ENCODE peak calls at places on chromosomes 2 and 18, in six cellular contexts. J is naive thymus-derived CD8-positive, alpha-beta T cell; C is NCI-H748 treated with DMSO at 0.1 percent for 48 hours; D is BJ; K is upper lobe of right lung; V is central memory CD8-positive, alpha-beta T cell. E is an unnamed sample.

GRCh38 chr2:149080964-149081363 is 42.5 kb downstream of the LYPD6B start:
- DNase-seq in J (no peak), C (peak; percentile 77), D (no peak), K (no peak), V (no peak), E (no peak)

GRCh38 chr2:11342561-11343343 is 1.7 kb downstream of the ROCK2 start:
- DNase-seq in J (no peak), C (no peak), D (peak; percentile 17), K (no peak), V (no peak), E (no peak)

GRCh38 chr2:182867411-182868048 is 1.1 kb upstream of the FRZB start:
- DNase-seq in J (no peak), C (no peak), D (no peak), K (no peak), V (no peak), E (no peak)

GRCh38 chr2:203498161-203498560 is 36.9 kb downstream of the RAPH1 start:
- DNase-seq in J (no peak), C (no peak), D (peak; percentile 53), K (no peak), V (no peak), E (no peak)

GRCh38 chr2:205563646-205564045 is 118.7 kb upstream of the NRP2 start:
- DNase-seq in J (no peak), C (peak; percentile 17), D (no peak), K (peak; percentile 69), V (no peak), E (no peak)

GRCh38 chr2:216850665-216851327 is 9.1 kb downstream of the TNP1 start:
- DNase-seq in J (no peak), C (no peak), D (no peak), K (no peak), V (no peak), E (no peak)

GRCh38 chr2:38778686-38779082 is 674 bp downstream of the GEMIN6 start:
- DNase-seq in J (no peak), C (no peak), D (no peak), K (no peak), V (no peak), E (no peak)

GRCh38 chr2:168434164-168434563 is 21.9 kb upstream of the CERS6 start:
- DNase-seq in J (no peak), C (peak; percentile 82), D (no peak), K (no peak), V (no peak), E (no peak)

GRCh38 chr2:186919272-186919671 is 70.3 kb upstream of the ZSWIM2 start:
- DNase-seq in J (no peak), C (no peak), D (peak; percentile 50), K (no peak), V (no peak), E (no peak)

GRCh38 chr2:65922794-65923193 is 490.4 kb upstream of the SPRED2 start:
- DNase-seq in J (no peak), C (no peak), D (no peak), K (peak; percentile 57), V (no peak), E (no peak)

GRCh38 chr2:10285578-10286198 is 17.0 kb upstream of the HPCAL1 start:
- DNase-seq in J (no peak), C (no peak), D (no peak), K (peak; percentile 90), V (no peak), E (no peak)

GRCh38 chr2:127175821-127176354 is 44.2 kb downstream of the CYP27C1 start:
- DNase-seq in J (no peak), C (no peak), D (peak; percentile 90), K (no peak), V (no peak), E (no peak)

GRCh38 chr18:48918156-48918555 is 32.6 kb downstream of the SMAD7 start:
- DNase-seq in J (no peak), C (no peak), D (no peak), K (no peak), V (no peak), E (no peak)

GRCh38 chr2:119647440-119648169 is 31.4 kb upstream of the TMEM177 start:
- DNase-seq in J (no peak), C (no peak), D (no peak), K (no peak), V (no peak), E (no peak)

GRCh38 chr2:240121190-240121589 is 14.9 kb downstream of the COPS9 start:
- DNase-seq in J (no peak), C (no peak), D (no peak), K (no peak), V (no peak), E (no peak)

GRCh38 chr2:71889991-71890684 is 257.5 kb downstream of the CYP26B1 start:
- DNase-seq in J (no peak), C (no peak), D (peak; percentile 94), K (no peak), V (no peak), E (no peak)

GRCh38 chr18:74748809-74749208 is 151.1 kb downstream of the ZNF407 start:
- DNase-seq in J (no peak), C (no peak), D (no peak), K (no peak), V (no peak), E (no peak)

GRCh38 chr18:69216390-69216789 is 184.3 kb upstream of the DOK6 start:
- DNase-seq in J (no peak), C (peak; percentile 38), D (no peak), K (no peak), V (no peak), E (no peak)

GRCh38 chr2:219404291-219404910 is 13.8 kb upstream of the DES start:
- DNase-seq in J (no peak), C (no peak), D (no peak), K (no peak), V (no peak), E (no peak)

GRCh38 chr2:37111971-37112370 is 27.7 kb downstream of the GPATCH11 start:
- DNase-seq in J (no peak), C (no peak), D (no peak), K (no peak), V (no peak), E (no peak)

GRCh38 chr2:15666776-15667578 is 75.3 kb downstream of the DDX1 start:
- DNase-seq in J (no peak), C (no peak), D (no peak), K (no peak), V (no peak), E (no peak)

GRCh38 chr2:96320326-96321229 is 4.5 kb upstream of the ITPRIPL1 start:
- DNase-seq in J (no peak), C (no peak), D (no peak), K (no peak), V (no peak), E (no peak)

GRCh38 chr2:230660294-230661060 is 52.2 kb upstream of the CAB39 start:
- DNase-seq in J (peak; percentile 55), C (no peak), D (no peak), K (peak; percentile 80), V (no peak), E (peak; percentile 30)

GRCh38 chr2:211181626-211182025 is 625.2 kb downstream of the CPS1 start:
- DNase-seq in J (no peak), C (no peak), D (no peak), K (peak; percentile 57), V (no peak), E (no peak)